ENCODE peak calls at places on chromosomes 2 and 18, in five cellular contexts. F is A549, H is tibial nerve, E is spleen, B is sigmoid colon. P is an unnamed sample.
A peak's percentile ranks its signal among the peaks of the same experiment; 100 is the strongest.

GRCh38 chr2:36663851-36664715 is 32.4 kb upstream of the VIT start:
- DNase-seq in F (peak; percentile 55), H (no peak), E (no peak), B (no peak), P (no peak)

GRCh38 chr18:55083461-55083860 is 124.2 kb upstream of the CCDC68 start:
- DNase-seq in F (no peak), H (no peak), E (no peak), B (no peak), P (no peak)

GRCh38 chr18:2847341-2848144 is 737 bp downstream of the EMILIN2 start:
- DNase-seq in F (no peak), H (no peak), E (peak; percentile 86), B (peak; percentile 68), P (no peak)

GRCh38 chr2:46655551-46656436 is 176.4 kb downstream of the TMEM247 start:
- DNase-seq in F (no peak), H (no peak), E (no peak), B (no peak), P (no peak)

GRCh38 chr2:208320686-208321085 is 54.6 kb downstream of the PIKFYVE start:
- DNase-seq in F (no peak), H (peak; percentile 36), E (peak; percentile 78), B (no peak), P (no peak)

GRCh38 chr2:69053416-69053965 is 40.5 kb downstream of the ANTXR1 start:
- DNase-seq in F (no peak), H (no peak), E (no peak), B (no peak), P (no peak)

GRCh38 chr2:27147935-27148334 is 869 bp upstream of the TCF23 start:
- DNase-seq in F (no peak), H (no peak), E (peak; percentile 28), B (no peak), P (no peak)

GRCh38 chr2:169260246-169260645 is 102.1 kb downstream of the LRP2 start:
- DNase-seq in F (no peak), H (no peak), E (no peak), B (no peak), P (no peak)

GRCh38 chr2:151753540-151753939 is 19.3 kb upstream of the NEB start:
- DNase-seq in F (no peak), H (no peak), E (no peak), B (no peak), P (no peak)

GRCh38 chr2:237674731-237675276 is 47.4 kb downstream of the LRRFIP1 start:
- DNase-seq in F (no peak), H (peak; percentile 59), E (peak; percentile 98), B (peak; percentile 92), P (peak; percentile 91)

GRCh38 chr2:57881998-57882884 is 164.4 kb upstream of the VRK2 start:
- DNase-seq in F (peak; percentile 67), H (no peak), E (no peak), B (no peak), P (no peak)

GRCh38 chr18:70758780-70759179 is 469.9 kb downstream of the SOCS6 start:
- DNase-seq in F (no peak), H (no peak), E (no peak), B (no peak), P (no peak)

GRCh38 chr2:740446-741293 is 63.5 kb upstream of the TMEM18 start:
- DNase-seq in F (peak; percentile 84), H (peak; percentile 49), E (peak; percentile 80), B (peak; percentile 93), P (peak; percentile 86)

GRCh38 chr2:170716851-170717598 is 1.9 kb downstream of the SP5 start:
- DNase-seq in F (peak; percentile 66), H (peak; percentile 23), E (peak; percentile 80), B (peak; percentile 81), P (peak; percentile 74)

DNA sequence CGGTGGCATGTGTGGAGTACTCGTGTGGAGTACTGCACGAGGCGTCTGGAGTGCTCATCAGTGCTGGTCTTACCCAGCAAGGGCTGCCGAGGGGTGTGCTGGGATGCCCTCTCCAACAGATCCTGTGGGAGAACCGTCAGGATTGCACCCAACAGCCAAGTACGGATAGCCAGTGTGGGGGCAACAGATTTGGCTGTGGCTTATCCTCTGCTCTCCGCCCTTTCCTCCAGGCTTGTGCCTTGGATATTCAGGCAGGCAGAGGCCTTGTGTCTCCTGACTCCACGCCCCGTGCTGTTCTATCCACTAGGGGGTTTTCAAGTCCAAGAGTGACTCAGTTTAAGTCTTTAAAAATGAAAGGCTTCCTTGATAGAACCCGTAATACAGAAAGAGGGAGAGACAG is 321.0 kb upstream of the HS6ST1 start:
- DNase-seq in F (no peak), H (no peak), E (peak; percentile 40), B (peak; percentile 46), P (peak; percentile 38)
- TF ChIP-seq CTCF in F (no peak), H (no peak), E (no peak), B (no peak), P (no peak)

GRCh38 chr2:30656079-30656478 is 151.2 kb downstream of the CAPN13 start:
- DNase-seq in F (no peak), H (no peak), E (no peak), B (no peak), P (no peak)
- H3K27ac ChIP-seq in F (no peak overlapping the region), H (no peak overlapping the region), E (no peak overlapping the region), B (no peak overlapping the region), P (no peak overlapping the region)

DNA sequence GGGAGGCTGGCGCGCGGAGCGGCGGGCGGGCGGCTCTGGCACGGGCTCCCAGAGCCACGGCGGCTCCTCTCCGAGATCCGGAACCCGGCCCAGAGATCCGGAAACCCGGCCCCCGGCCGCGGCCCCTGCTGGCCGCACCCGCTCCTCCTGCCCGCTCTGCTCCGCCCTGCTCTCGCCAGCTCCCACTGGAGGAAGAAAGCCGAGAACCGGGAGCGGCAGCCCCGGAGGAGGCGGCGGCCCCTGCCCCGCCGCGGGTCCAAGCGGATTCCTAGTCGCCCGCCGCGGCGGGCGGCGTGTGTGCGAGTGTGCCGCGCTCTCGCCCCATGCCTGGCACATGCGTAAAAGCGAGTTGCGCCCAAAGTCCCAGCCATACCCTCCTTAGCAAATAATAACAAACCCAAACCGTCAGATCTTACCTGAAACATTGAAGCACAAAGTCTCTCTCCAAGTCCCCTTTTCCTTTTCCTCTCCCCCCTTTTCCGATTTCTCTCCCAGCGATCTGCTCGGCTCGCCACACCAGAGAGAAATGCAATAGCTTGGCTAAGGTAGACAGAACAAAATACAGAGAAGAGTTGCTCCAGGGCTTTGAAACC is 108.7 kb upstream of the KCTD1 start:
- DNase-seq in F (peak; percentile 35), H (peak; percentile 42), E (peak; percentile 91), B (peak; percentile 84), P (peak; percentile 85)
- TF ChIP-seq CTCF in F (no peak), H (peak; percentile 25), E (no peak), B (no peak), P (peak; percentile 39)

GRCh38 chr2:96734899-96735585 is 4.8 kb downstream of the LMAN2L start:
- DNase-seq in F (no peak), H (no peak), E (no peak), B (peak; percentile 42), P (peak; percentile 58)
- H3K27ac ChIP-seq in F (no peak overlapping the region), H (no peak overlapping the region), E (peak overlapping the region; percentile 10), B (no peak overlapping the region), P (no peak overlapping the region)

DNA sequence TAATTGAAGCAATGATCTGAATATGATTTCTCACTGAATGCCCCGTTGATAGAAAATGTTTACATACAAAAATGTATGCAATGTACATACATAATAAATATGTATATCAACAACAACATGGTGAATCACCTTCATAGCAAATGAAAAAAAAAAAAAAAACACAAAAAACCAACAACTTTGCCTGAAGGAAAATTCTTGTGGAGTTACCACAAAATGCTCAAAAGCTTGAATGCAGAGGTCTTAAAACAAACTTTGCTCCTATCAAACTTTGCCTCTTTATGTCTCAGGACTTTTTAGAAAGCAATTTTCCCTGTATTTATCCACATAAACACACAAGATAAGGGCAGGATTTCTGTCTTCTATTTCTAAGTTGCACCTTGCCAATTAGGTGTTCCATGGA is 92.9 kb upstream of the SIX2 start:
- DNase-seq in F (no peak), H (no peak), E (no peak), B (no peak), P (no peak)
- TF ChIP-seq CTCF in F (no peak), H (no peak), E (no peak), B (no peak), P (no peak)

DNA sequence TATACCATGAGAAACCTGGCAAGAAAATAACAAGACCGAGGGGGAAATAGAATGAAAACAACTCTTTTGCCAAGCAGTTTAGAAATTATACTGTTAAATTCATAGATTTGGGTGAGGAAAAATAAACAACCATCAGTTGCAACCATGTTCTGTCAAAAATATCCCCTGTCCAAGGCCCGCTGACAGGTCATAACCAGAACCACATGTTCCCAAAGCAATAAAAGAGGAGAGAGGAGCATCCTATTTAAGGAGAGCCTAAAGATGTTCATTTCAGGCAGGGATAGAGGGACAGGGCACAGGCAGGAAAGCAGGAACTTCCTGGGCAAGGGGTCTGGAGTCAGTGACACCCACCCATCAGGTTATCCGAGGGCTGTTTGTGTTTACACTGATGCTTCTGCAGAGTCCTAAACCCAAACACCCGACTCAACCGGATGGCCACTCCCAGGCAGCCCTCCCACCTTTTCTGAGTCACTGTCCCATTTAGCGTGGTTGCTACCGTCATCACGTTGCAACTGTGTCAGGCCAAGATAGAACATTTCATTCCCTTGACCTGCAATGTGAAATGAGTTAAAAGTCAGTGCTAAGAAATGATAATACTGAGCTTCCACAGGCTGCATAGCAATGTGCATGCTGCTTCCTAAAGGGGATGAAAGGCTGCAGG is 468.3 kb upstream of the RAB12 start:
- DNase-seq in F (no peak), H (no peak), E (no peak), B (peak; percentile 77), P (no peak)
- H3K27ac ChIP-seq in F (peak overlapping the region; percentile 34), H (no peak overlapping the region), E (no peak overlapping the region), B (peak overlapping the region; percentile 60), P (peak overlapping the region; percentile 21)

GRCh38 chr2:44718431-44718830 is 223.1 kb upstream of the SIX3 start:
- DNase-seq in F (no peak), H (no peak), E (no peak), B (no peak), P (no peak)

GRCh38 chr2:44713170-44713569 is 228.3 kb upstream of the SIX3 start:
- DNase-seq in F (no peak), H (no peak), E (peak; percentile 79), B (no peak), P (no peak)

GRCh38 chr2:44719564-44719963 is 221.9 kb upstream of the SIX3 start:
- DNase-seq in F (no peak), H (no peak), E (no peak), B (no peak), P (no peak)

GRCh38 chr2:44716131-44716530 is 225.4 kb upstream of the SIX3 start:
- DNase-seq in F (no peak), H (no peak), E (no peak), B (no peak), P (no peak)

GRCh38 chr2:44715671-44716077 is 225.8 kb upstream of the SIX3 start:
- DNase-seq in F (peak; percentile 17), H (no peak), E (no peak), B (no peak), P (no peak)
- TF ChIP-seq CTCF in F (peak; percentile 60), H (peak; percentile 6), E (no peak), B (no peak), P (no peak)